ENCODE peak calls at places on chromosome 17, in five cellular contexts. G, C, T, K and J are unnamed samples.

GRCh38 chr17:79969906-79970305 is 65.8 kb downstream of the TBC1D16 start:
- DNase-seq in G (no peak), C (no peak), T (no peak), K (no peak), J (no peak)

GRCh38 chr17:49715717-49716279 is 8.0 kb upstream of the SLC35B1 start:
- DNase-seq in G (no peak), C (no peak), T (no peak), K (no peak), J (no peak)

GRCh38 chr17:48612854-48613691 is 2.0 kb downstream of the HOXB8 start:
- DNase-seq in G (peak; percentile 52), C (no peak), T (no peak), K (peak; percentile 70), J (peak; percentile 82)

GRCh38 chr17:78613423-78613822 is 36.2 kb upstream of the DNAH17 start:
- DNase-seq in G (no peak), C (no peak), T (no peak), K (no peak), J (no peak)

GRCh38 chr17:43438626-43439529 is 40.1 kb downstream of the ARL4D start:
- DNase-seq in G (peak; percentile 48), C (no peak), T (no peak), K (no peak), J (peak; percentile 29)

GRCh38 chr17:48489781-48490180 is 41.0 kb downstream of the HOXB1 start:
- DNase-seq in G (no peak), C (no peak), T (no peak), K (no peak), J (no peak)

GRCh38 chr17:27569257-27569722 is 61.7 kb upstream of the LGALS9 start:
- DNase-seq in G (peak; percentile 53), C (no peak), T (peak; percentile 32), K (peak; percentile 66), J (peak; percentile 80)

GRCh38 chr17:38861399-38861843 is 7.9 kb upstream of the RPL23 start:
- DNase-seq in G (peak; percentile 64), C (no peak), T (no peak), K (no peak), J (peak; percentile 65)

GRCh38 chr17:76716146-76716833 is 5.5 kb upstream of the MXRA7 start:
- DNase-seq in G (no peak), C (no peak), T (peak; percentile 72), K (no peak), J (no peak)

GRCh38 chr17:49358638-49359247 is 3.3 kb downstream of the ZNF652 start:
- DNase-seq in G (no peak), C (no peak), T (no peak), K (no peak), J (peak; percentile 71)

GRCh38 chr17:1399366-1399678 is 700 bp downstream of the YWHAE start:
- DNase-seq in G (no peak), C (no peak), T (no peak), K (no peak), J (no peak)

GRCh38 chr17:47280072-47280811 is 26.6 kb downstream of the ITGB3 start:
- DNase-seq in G (no peak), C (no peak), T (peak; percentile 92), K (no peak), J (no peak)

GRCh38 chr17:68509151-68510057 is 2.8 kb upstream of the PRKAR1A start:
- DNase-seq in G (no peak), C (no peak), T (no peak), K (no peak), J (peak; percentile 59)

GRCh38 chr17:37527249-37527851 is 37.7 kb downstream of the DUSP14 start:
- DNase-seq in G (peak; percentile 22), C (peak; percentile 66), T (peak; percentile 71), K (peak; percentile 42), J (peak; percentile 87)

GRCh38 chr17:32492648-32493289 is 6.0 kb downstream of the CDK5R1 start:
- DNase-seq in G (no peak), C (no peak), T (no peak), K (peak; percentile 61), J (no peak)

GRCh38 chr17:57370051-57370581 is 113.8 kb downstream of the MSI2 start:
- DNase-seq in G (no peak), C (peak; percentile 85), T (peak; percentile 97), K (no peak), J (no peak)

GRCh38 chr17:4895676-4896331 is 3.5 kb upstream of the C17orf107 start:
- DNase-seq in G (no peak), C (no peak), T (no peak), K (no peak), J (no peak)

GRCh38 chr17:71503710-71504471 is 616.9 kb upstream of the SOX9 start:
- DNase-seq in G (no peak), C (no peak), T (no peak), K (no peak), J (no peak)

GRCh38 chr17:19812407-19812806 is 55.3 kb downstream of the ULK2 start:
- DNase-seq in G (no peak), C (no peak), T (no peak), K (no peak), J (peak; percentile 42)

GRCh38 chr17:80968602-80969029 is 23.0 kb upstream of the CHMP6 start:
- DNase-seq in G (peak; percentile 20), C (no peak), T (peak; percentile 13), K (no peak), J (no peak)

GRCh38 chr17:75477493-75477862 is 21.0 kb downstream of the TMEM94 start:
- DNase-seq in G (no peak), C (no peak), T (no peak), K (no peak), J (no peak)

GRCh38 chr17:8109669-8110455 is 8.5 kb downstream of the ALOXE3 start:
- DNase-seq in G (peak; percentile 72), C (peak; percentile 55), T (no peak), K (peak; percentile 84), J (peak; percentile 89)